ENCODE peak calls at places on chromosomes 4 and X, in seven cellular contexts. L, D, X, T, S, W and J are unnamed samples.
A peak's percentile ranks its signal among the peaks of the same experiment; 100 is the strongest.

GRCh38 chr4:48858130-48858529 is 27.2 kb downstream of the OCIAD1 start:
- DNase-seq in L (no peak), W (no peak), D (no peak), T (no peak), X (no peak), S (no peak), J (no peak)

GRCh38 chr4:186190456-186191265 is 706 bp upstream of the CYP4V2 start:
- DNase-seq in T (no peak), D (peak; percentile 47), L (no peak), W (peak; percentile 34), X (peak; percentile 50), S (peak; percentile 52), J (peak; percentile 40)

GRCh38 chrX:11435568-11435967 is 142.4 kb downstream of the AMELX start:
- DNase-seq in L (no peak), D (no peak), W (no peak), T (no peak), X (no peak), S (no peak), J (no peak)

GRCh38 chrX:10022580-10023245 is 55.6 kb downstream of the CLDN34 start:
- DNase-seq in D (no peak), S (no peak), X (no peak), L (peak; percentile 42), T (no peak), W (no peak), J (no peak)

GRCh38 chrX:67893931-67894330 is 350.1 kb downstream of the AR start:
- DNase-seq in T (no peak), D (no peak), X (no peak), L (no peak), W (peak; percentile 4), S (no peak), J (no peak)

GRCh38 chr4:87392183-87392582 is 1.2 kb upstream of the HSD17B11 start:
- DNase-seq in W (no peak), S (no peak), X (no peak), L (no peak), T (no peak), D (no peak), J (no peak)

GRCh38 chrX:49310371-49310770 is 6.9 kb downstream of the GAGE10 start:
- DNase-seq in L (no peak), X (no peak), T (no peak), W (peak; percentile 2), D (no peak), S (no peak), J (no peak)

GRCh38 chrX:30615229-30615628 is 37.7 kb upstream of the TASL start:
- DNase-seq in X (no peak), W (peak; percentile 33), T (no peak), D (no peak), L (no peak), S (no peak), J (no peak)

GRCh38 chrX:23286731-23287130 is 47.9 kb upstream of the PTCHD1 start:
- DNase-seq in W (no peak), D (no peak), T (no peak), L (no peak), S (no peak), X (no peak), J (no peak)

GRCh38 chrX:9538544-9539045 is 73.7 kb downstream of the TBL1X start:
- DNase-seq in T (no peak), X (no peak), W (no peak), L (no peak), S (no peak), D (no peak), J (no peak)

GRCh38 chr4:161454860-161455259 is 708.9 kb downstream of the FSTL5 start:
- DNase-seq in S (no peak), T (no peak), D (no peak), L (no peak), X (no peak), W (no peak), J (no peak)

GRCh38 chr4:65661469-65661868 is 8.8 kb downstream of the EPHA5 start:
- DNase-seq in D (no peak), W (no peak), L (no peak), T (no peak), S (no peak), X (no peak), J (no peak)

GRCh38 chrX:154373340-154374306 is 811 bp downstream of the FLNA start:
- DNase-seq in L (peak; percentile 54), D (no peak), S (peak; percentile 37), T (peak; percentile 41), X (peak; percentile 53), W (peak; percentile 80), J (no peak)

GRCh38 chr4:74449571-74450297 is 4.8 kb downstream of the AREG start:
- DNase-seq in X (no peak), L (no peak), S (no peak), W (peak; percentile 78), D (no peak), T (no peak), J (no peak)

GRCh38 chr4:52057196-52057595 is 6.1 kb downstream of the SPATA18 start:
- DNase-seq in T (no peak), L (no peak), X (no peak), W (peak; percentile 19), S (no peak), D (no peak), J (no peak)

GRCh38 chrX:7330971-7331746 is 183.2 kb upstream of the PUDP start:
- DNase-seq in S (no peak), W (no peak), D (no peak), L (no peak), X (no peak), T (peak; percentile 38), J (no peak)

GRCh38 chrX:500481-501010 is 113.8 kb upstream of the PPP2R3B start:
- DNase-seq in T (no peak), X (no peak), S (no peak), W (no peak), L (no peak), D (no peak), J (no peak)

GRCh38 chr4:4990329-4990728 is 28.9 kb downstream of the CYTL1 start:
- DNase-seq in T (no peak), L (no peak), D (no peak), S (no peak), W (no peak), X (no peak), J (no peak)